ENCODE peak calls at places on chromosomes 2 and 18, in nine cellular contexts. One of them, this sample, is unnamed.

GRCh38 chr2:102063360-102063947 is 71.7 kb downstream of the IL1R2 start:
- DNase-seq in AG04449: no peak
- DNase-seq in pancreas: no peak
- DNase-seq in fibroblast of the aortic adventitia: peak
- DNase-seq in retinal pigment epithelial cell: no peak
- DNase-seq in Peyer's patch: no peak
- DNase-seq in kidney epithelial cell: no peak
- DNase-seq in choroid plexus epithelial cell: peak
- DNase-seq in stomach: peak
- DNase-seq in this sample: peak

GRCh38 chr2:3692375-3692774 is 11.0 kb upstream of the DCDC2C start:
- DNase-seq in Peyer's patch: no peak
- DNase-seq in fibroblast of the aortic adventitia: no peak
- DNase-seq in choroid plexus epithelial cell: peak
- DNase-seq in stomach: no peak
- DNase-seq in retinal pigment epithelial cell: peak
- DNase-seq in kidney epithelial cell: no peak
- DNase-seq in AG04449: no peak
- DNase-seq in pancreas: no peak
- DNase-seq in this sample: peak

GRCh38 chr2:119252186-119253113 is 28.8 kb downstream of the STEAP3 start:
- DNase-seq in choroid plexus epithelial cell: peak
- DNase-seq in Peyer's patch: peak
- DNase-seq in kidney epithelial cell: peak
- DNase-seq in fibroblast of the aortic adventitia: peak
- DNase-seq in AG04449: peak
- DNase-seq in pancreas: no peak
- DNase-seq in stomach: no peak
- DNase-seq in retinal pigment epithelial cell: peak
- DNase-seq in this sample: peak

GRCh38 chr2:158578703-158579330 is 122.1 kb downstream of the PKP4 start:
- DNase-seq in stomach: no peak
- DNase-seq in choroid plexus epithelial cell: no peak
- DNase-seq in retinal pigment epithelial cell: no peak
- DNase-seq in pancreas: no peak
- DNase-seq in AG04449: no peak
- DNase-seq in fibroblast of the aortic adventitia: no peak
- DNase-seq in kidney epithelial cell: no peak
- DNase-seq in Peyer's patch: no peak
- DNase-seq in this sample: no peak

GRCh38 chr2:155633887-155634570 is 698.5 kb downstream of the NR4A2 start:
- DNase-seq in Peyer's patch: no peak
- DNase-seq in pancreas: no peak
- DNase-seq in fibroblast of the aortic adventitia: no peak
- DNase-seq in kidney epithelial cell: no peak
- DNase-seq in stomach: no peak
- DNase-seq in AG04449: no peak
- DNase-seq in choroid plexus epithelial cell: no peak
- DNase-seq in retinal pigment epithelial cell: no peak
- DNase-seq in this sample: no peak

GRCh38 chr2:228840743-228841114 is 430.4 kb downstream of the PID1 start:
- DNase-seq in fibroblast of the aortic adventitia: no peak
- DNase-seq in retinal pigment epithelial cell: no peak
- DNase-seq in choroid plexus epithelial cell: no peak
- DNase-seq in AG04449: no peak
- DNase-seq in kidney epithelial cell: no peak
- DNase-seq in Peyer's patch: no peak
- DNase-seq in stomach: no peak
- DNase-seq in pancreas: no peak
- DNase-seq in this sample: no peak

GRCh38 chr18:52869942-52870907 is 530.2 kb downstream of the DCC start:
- DNase-seq in pancreas: peak
- DNase-seq in fibroblast of the aortic adventitia: no peak
- DNase-seq in kidney epithelial cell: no peak
- DNase-seq in stomach: no peak
- DNase-seq in Peyer's patch: no peak
- DNase-seq in retinal pigment epithelial cell: no peak
- DNase-seq in choroid plexus epithelial cell: no peak
- DNase-seq in AG04449: no peak
- DNase-seq in this sample: no peak

GRCh38 chr18:58547864-58548263 is 81.0 kb downstream of the ALPK2 start:
- DNase-seq in AG04449: no peak
- DNase-seq in fibroblast of the aortic adventitia: no peak
- DNase-seq in retinal pigment epithelial cell: no peak
- DNase-seq in choroid plexus epithelial cell: no peak
- DNase-seq in stomach: no peak
- DNase-seq in Peyer's patch: no peak
- DNase-seq in pancreas: no peak
- DNase-seq in kidney epithelial cell: no peak
- DNase-seq in this sample: no peak

GRCh38 chr2:106158871-106159270 is 35.2 kb downstream of the UXS1 start:
- DNase-seq in Peyer's patch: no peak
- DNase-seq in stomach: no peak
- DNase-seq in choroid plexus epithelial cell: no peak
- DNase-seq in kidney epithelial cell: no peak
- DNase-seq in retinal pigment epithelial cell: no peak
- DNase-seq in fibroblast of the aortic adventitia: no peak
- DNase-seq in AG04449: no peak
- DNase-seq in pancreas: no peak
- DNase-seq in this sample: no peak

GRCh38 chr18:13374468-13375301 is 156.1 kb downstream of the LDLRAD4 start:
- DNase-seq in Peyer's patch: no peak
- DNase-seq in retinal pigment epithelial cell: no peak
- DNase-seq in pancreas: no peak
- DNase-seq in choroid plexus epithelial cell: peak
- DNase-seq in kidney epithelial cell: no peak
- DNase-seq in AG04449: no peak
- DNase-seq in fibroblast of the aortic adventitia: peak
- DNase-seq in stomach: no peak
- DNase-seq in this sample: peak

GRCh38 chr2:28510184-28510583 is 14.3 kb downstream of the PLB1 start:
- DNase-seq in fibroblast of the aortic adventitia: peak
- DNase-seq in Peyer's patch: no peak
- DNase-seq in retinal pigment epithelial cell: no peak
- DNase-seq in AG04449: no peak
- DNase-seq in stomach: peak
- DNase-seq in kidney epithelial cell: no peak
- DNase-seq in choroid plexus epithelial cell: no peak
- DNase-seq in pancreas: peak
- DNase-seq in this sample: no peak

GRCh38 chr2:205047273-205047839 is 502.1 kb downstream of the PARD3B start:
- DNase-seq in choroid plexus epithelial cell: no peak
- DNase-seq in kidney epithelial cell: no peak
- DNase-seq in fibroblast of the aortic adventitia: no peak
- DNase-seq in retinal pigment epithelial cell: no peak
- DNase-seq in pancreas: no peak
- DNase-seq in stomach: no peak
- DNase-seq in AG04449: no peak
- DNase-seq in Peyer's patch: no peak
- DNase-seq in this sample: no peak

GRCh38 chr2:96143231-96143847 is 1.9 kb downstream of the DUSP2 start:
- DNase-seq in retinal pigment epithelial cell: no peak
- DNase-seq in stomach: no peak
- DNase-seq in pancreas: peak
- DNase-seq in choroid plexus epithelial cell: no peak
- DNase-seq in AG04449: no peak
- DNase-seq in kidney epithelial cell: no peak
- DNase-seq in fibroblast of the aortic adventitia: no peak
- DNase-seq in Peyer's patch: no peak
- DNase-seq in this sample: no peak

GRCh38 chr18:51890762-51891161 is 449.2 kb upstream of the DCC start:
- DNase-seq in AG04449: peak
- DNase-seq in choroid plexus epithelial cell: peak
- DNase-seq in stomach: peak
- DNase-seq in fibroblast of the aortic adventitia: no peak
- DNase-seq in kidney epithelial cell: peak
- DNase-seq in retinal pigment epithelial cell: no peak
- DNase-seq in Peyer's patch: no peak
- DNase-seq in pancreas: peak
- DNase-seq in this sample: no peak

GRCh38 chr2:217789736-217790181 is 213.0 kb downstream of the TNS1 start:
- DNase-seq in kidney epithelial cell: no peak
- DNase-seq in fibroblast of the aortic adventitia: no peak
- DNase-seq in choroid plexus epithelial cell: no peak
- DNase-seq in stomach: peak
- DNase-seq in AG04449: no peak
- DNase-seq in Peyer's patch: no peak
- DNase-seq in retinal pigment epithelial cell: no peak
- DNase-seq in pancreas: no peak
- DNase-seq in this sample: no peak

GRCh38 chr2:3487432-3487831 is 31.9 kb downstream of the ADI1 start:
- DNase-seq in Peyer's patch: peak
- DNase-seq in choroid plexus epithelial cell: no peak
- DNase-seq in stomach: no peak
- DNase-seq in retinal pigment epithelial cell: no peak
- DNase-seq in fibroblast of the aortic adventitia: no peak
- DNase-seq in AG04449: no peak
- DNase-seq in kidney epithelial cell: no peak
- DNase-seq in pancreas: no peak
- DNase-seq in this sample: no peak

GRCh38 chr2:80454628-80455027 is 150.1 kb upstream of the LRRTM1 start:
- DNase-seq in AG04449: no peak
- DNase-seq in retinal pigment epithelial cell: no peak
- DNase-seq in stomach: no peak
- DNase-seq in fibroblast of the aortic adventitia: no peak
- DNase-seq in pancreas: no peak
- DNase-seq in choroid plexus epithelial cell: no peak
- DNase-seq in Peyer's patch: no peak
- DNase-seq in kidney epithelial cell: no peak
- DNase-seq in this sample: no peak

GRCh38 chr2:33412920-33413319 is 63.5 kb upstream of the RASGRP3 start:
- DNase-seq in retinal pigment epithelial cell: no peak
- DNase-seq in Peyer's patch: no peak
- DNase-seq in fibroblast of the aortic adventitia: peak
- DNase-seq in AG04449: no peak
- DNase-seq in kidney epithelial cell: no peak
- DNase-seq in choroid plexus epithelial cell: peak
- DNase-seq in stomach: no peak
- DNase-seq in pancreas: no peak
- DNase-seq in this sample: peak

GRCh38 chr2:83320053-83320452 is 1139.0 kb downstream of the SUCLG1 start:
- DNase-seq in pancreas: no peak
- DNase-seq in Peyer's patch: no peak
- DNase-seq in AG04449: no peak
- DNase-seq in retinal pigment epithelial cell: no peak
- DNase-seq in choroid plexus epithelial cell: no peak
- DNase-seq in kidney epithelial cell: no peak
- DNase-seq in fibroblast of the aortic adventitia: no peak
- DNase-seq in stomach: no peak
- DNase-seq in this sample: no peak

GRCh38 chr2:100446696-100447095 is 23.6 kb upstream of the NMS start:
- DNase-seq in AG04449: no peak
- DNase-seq in pancreas: no peak
- DNase-seq in fibroblast of the aortic adventitia: no peak
- DNase-seq in stomach: no peak
- DNase-seq in Peyer's patch: no peak
- DNase-seq in kidney epithelial cell: no peak
- DNase-seq in choroid plexus epithelial cell: no peak
- DNase-seq in retinal pigment epithelial cell: no peak
- DNase-seq in this sample: peak

GRCh38 chr2:118224144-118224887 is 136.0 kb downstream of the INSIG2 start:
- DNase-seq in pancreas: no peak
- DNase-seq in Peyer's patch: peak
- DNase-seq in stomach: no peak
- DNase-seq in choroid plexus epithelial cell: no peak
- DNase-seq in AG04449: no peak
- DNase-seq in kidney epithelial cell: no peak
- DNase-seq in fibroblast of the aortic adventitia: no peak
- DNase-seq in retinal pigment epithelial cell: no peak
- DNase-seq in this sample: peak

GRCh38 chr2:229774237-229774636 is 59.9 kb upstream of the DNER start:
- DNase-seq in AG04449: no peak
- DNase-seq in pancreas: no peak
- DNase-seq in Peyer's patch: no peak
- DNase-seq in stomach: no peak
- DNase-seq in retinal pigment epithelial cell: no peak
- DNase-seq in kidney epithelial cell: no peak
- DNase-seq in choroid plexus epithelial cell: no peak
- DNase-seq in fibroblast of the aortic adventitia: no peak
- DNase-seq in this sample: no peak

GRCh38 chr2:188204830-188205229 is 86.8 kb upstream of the GULP1 start:
- DNase-seq in stomach: no peak
- DNase-seq in retinal pigment epithelial cell: peak
- DNase-seq in fibroblast of the aortic adventitia: no peak
- DNase-seq in choroid plexus epithelial cell: no peak
- DNase-seq in kidney epithelial cell: no peak
- DNase-seq in AG04449: no peak
- DNase-seq in pancreas: no peak
- DNase-seq in Peyer's patch: no peak
- DNase-seq in this sample: no peak
- TF ChIP-seq CTCF in stomach: no peak
- TF ChIP-seq CTCF in retinal pigment epithelial cell: peak
- TF ChIP-seq CTCF in fibroblast of the aortic adventitia: no peak
- TF ChIP-seq CTCF in choroid plexus epithelial cell: no peak
- TF ChIP-seq CTCF in kidney epithelial cell: no peak
- TF ChIP-seq CTCF in AG04449: no peak
- TF ChIP-seq CTCF in pancreas: no peak
- TF ChIP-seq CTCF in Peyer's patch: no peak
- TF ChIP-seq CTCF in this sample: no peak

DNA sequence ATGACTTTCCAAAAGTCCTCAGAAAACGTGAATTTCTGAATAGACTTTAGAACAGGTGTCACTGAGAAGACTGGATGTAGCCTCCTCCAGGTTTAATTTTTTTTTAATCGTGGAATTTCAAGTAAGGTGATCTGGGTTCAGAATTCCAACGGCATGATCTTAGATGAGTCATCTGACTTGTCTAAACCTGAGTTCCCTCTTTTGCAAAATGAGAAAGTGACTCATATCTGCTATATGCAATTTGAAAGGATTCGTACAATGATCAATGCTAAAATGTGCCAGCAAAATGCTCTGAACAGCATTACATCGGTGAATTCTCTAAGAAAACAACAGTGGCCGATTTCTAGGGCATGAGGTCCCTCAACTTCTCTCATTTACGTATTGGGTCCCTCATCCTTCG is 69.1 kb upstream of the ZNF516 start:
- DNase-seq in stomach: no peak
- DNase-seq in fibroblast of the aortic adventitia: peak
- DNase-seq in Peyer's patch: no peak
- DNase-seq in pancreas: no peak
- DNase-seq in AG04449: no peak
- DNase-seq in choroid plexus epithelial cell: peak
- DNase-seq in retinal pigment epithelial cell: no peak
- DNase-seq in kidney epithelial cell: peak
- DNase-seq in this sample: no peak
- H3K4me3 ChIP-seq in stomach: no peak
- H3K4me3 ChIP-seq in fibroblast of the aortic adventitia: no peak
- H3K4me3 ChIP-seq in Peyer's patch: no peak
- H3K4me3 ChIP-seq in pancreas: no peak
- H3K4me3 ChIP-seq in AG04449: no peak
- H3K4me3 ChIP-seq in choroid plexus epithelial cell: no peak
- H3K4me3 ChIP-seq in retinal pigment epithelial cell: no peak
- H3K4me3 ChIP-seq in kidney epithelial cell: no peak
- H3K4me3 ChIP-seq in this sample: no peak

GRCh38 chr2:173572848-173573247 is 218.2 kb downstream of the CDCA7 start:
- DNase-seq in retinal pigment epithelial cell: no peak
- DNase-seq in Peyer's patch: no peak
- DNase-seq in choroid plexus epithelial cell: no peak
- DNase-seq in pancreas: no peak
- DNase-seq in stomach: no peak
- DNase-seq in fibroblast of the aortic adventitia: no peak
- DNase-seq in kidney epithelial cell: no peak
- DNase-seq in AG04449: no peak
- DNase-seq in this sample: no peak
- TF ChIP-seq CTCF in retinal pigment epithelial cell: no peak
- TF ChIP-seq CTCF in Peyer's patch: no peak
- TF ChIP-seq CTCF in choroid plexus epithelial cell: no peak
- TF ChIP-seq CTCF in pancreas: no peak
- TF ChIP-seq CTCF in stomach: no peak
- TF ChIP-seq CTCF in fibroblast of the aortic adventitia: no peak
- TF ChIP-seq CTCF in kidney epithelial cell: no peak
- TF ChIP-seq CTCF in AG04449: no peak
- TF ChIP-seq CTCF in this sample: no peak

GRCh38 chr2:16674154-16674553 is 8.5 kb upstream of the CYRIA start:
- DNase-seq in AG04449: no peak
- DNase-seq in stomach: no peak
- DNase-seq in Peyer's patch: no peak
- DNase-seq in fibroblast of the aortic adventitia: no peak
- DNase-seq in pancreas: no peak
- DNase-seq in kidney epithelial cell: no peak
- DNase-seq in retinal pigment epithelial cell: no peak
- DNase-seq in choroid plexus epithelial cell: no peak
- DNase-seq in this sample: no peak
- H3K4me3 ChIP-seq in AG04449: no peak
- H3K4me3 ChIP-seq in stomach: no peak
- H3K4me3 ChIP-seq in Peyer's patch: no peak
- H3K4me3 ChIP-seq in fibroblast of the aortic adventitia: no peak
- H3K4me3 ChIP-seq in pancreas: no peak
- H3K4me3 ChIP-seq in kidney epithelial cell: no peak
- H3K4me3 ChIP-seq in retinal pigment epithelial cell: no peak
- H3K4me3 ChIP-seq in choroid plexus epithelial cell: no peak
- H3K4me3 ChIP-seq in this sample: no peak

This sample was measured in cardiac fibroblast.